ENCODE peak calls at places on chromosomes 3 and 15, in ten cellular contexts. One of them, this sample, is unnamed.

GRCh38 chr15:59543721-59544547 is 67.6 kb upstream of the GCNT3 start:
- DNase-seq in AG04450: no peak
- DNase-seq in body of pancreas: no peak
- DNase-seq in heart left ventricle: no peak
- DNase-seq in OCI-LY7: peak
- DNase-seq in neural progenitor cell: no peak
- DNase-seq in lower lobe of right lung: no peak
- DNase-seq in left ventricle myocardium inferior: no peak
- DNase-seq in CD8-positive, alpha-beta T cell: no peak
- DNase-seq in psoas muscle: no peak
- DNase-seq in this sample: no peak

GRCh38 chr3:71510485-71510884 is 73.0 kb downstream of the FOXP1 start:
- DNase-seq in left ventricle myocardium inferior: no peak
- DNase-seq in lower lobe of right lung: no peak
- DNase-seq in neural progenitor cell: no peak
- DNase-seq in body of pancreas: no peak
- DNase-seq in AG04450: no peak
- DNase-seq in psoas muscle: no peak
- DNase-seq in OCI-LY7: peak
- DNase-seq in CD8-positive, alpha-beta T cell: no peak
- DNase-seq in heart left ventricle: no peak
- DNase-seq in this sample: no peak

GRCh38 chr15:100943074-100943473 is 23.9 kb downstream of the LRRK1 start:
- DNase-seq in AG04450: no peak
- DNase-seq in neural progenitor cell: no peak
- DNase-seq in left ventricle myocardium inferior: no peak
- DNase-seq in body of pancreas: no peak
- DNase-seq in OCI-LY7: peak
- DNase-seq in CD8-positive, alpha-beta T cell: no peak
- DNase-seq in heart left ventricle: no peak
- DNase-seq in psoas muscle: no peak
- DNase-seq in lower lobe of right lung: no peak
- DNase-seq in this sample: no peak

GRCh38 chr3:33438871-33439270 is 1.3 kb downstream of the UBP1 start:
- DNase-seq in left ventricle myocardium inferior: no peak
- DNase-seq in neural progenitor cell: no peak
- DNase-seq in OCI-LY7: peak
- DNase-seq in psoas muscle: no peak
- DNase-seq in lower lobe of right lung: no peak
- DNase-seq in body of pancreas: no peak
- DNase-seq in AG04450: no peak
- DNase-seq in CD8-positive, alpha-beta T cell: no peak
- DNase-seq in heart left ventricle: no peak
- DNase-seq in this sample: no peak

GRCh38 chr15:51499379-51499976 is 123.1 kb downstream of the DMXL2 start:
- DNase-seq in neural progenitor cell: peak
- DNase-seq in OCI-LY7: peak
- DNase-seq in CD8-positive, alpha-beta T cell: no peak
- DNase-seq in lower lobe of right lung: no peak
- DNase-seq in AG04450: peak
- DNase-seq in heart left ventricle: no peak
- DNase-seq in body of pancreas: no peak
- DNase-seq in left ventricle myocardium inferior: no peak
- DNase-seq in psoas muscle: no peak
- DNase-seq in this sample: no peak

GRCh38 chr3:31189971-31190370 is 295.5 kb upstream of the GADL1 start:
- DNase-seq in body of pancreas: no peak
- DNase-seq in psoas muscle: no peak
- DNase-seq in AG04450: no peak
- DNase-seq in left ventricle myocardium inferior: no peak
- DNase-seq in heart left ventricle: no peak
- DNase-seq in neural progenitor cell: no peak
- DNase-seq in CD8-positive, alpha-beta T cell: no peak
- DNase-seq in OCI-LY7: no peak
- DNase-seq in lower lobe of right lung: no peak
- DNase-seq in this sample: no peak

GRCh38 chr3:46049093-46049492 is 21.8 kb upstream of the XCR1 start:
- DNase-seq in OCI-LY7: no peak
- DNase-seq in CD8-positive, alpha-beta T cell: no peak
- DNase-seq in AG04450: no peak
- DNase-seq in heart left ventricle: no peak
- DNase-seq in lower lobe of right lung: no peak
- DNase-seq in left ventricle myocardium inferior: no peak
- DNase-seq in body of pancreas: no peak
- DNase-seq in psoas muscle: no peak
- DNase-seq in neural progenitor cell: no peak
- DNase-seq in this sample: peak

GRCh38 chr15:61951949-61952348 is 108.3 kb downstream of the VPS13C start:
- DNase-seq in heart left ventricle: no peak
- DNase-seq in neural progenitor cell: no peak
- DNase-seq in AG04450: no peak
- DNase-seq in OCI-LY7: no peak
- DNase-seq in body of pancreas: no peak
- DNase-seq in lower lobe of right lung: no peak
- DNase-seq in left ventricle myocardium inferior: no peak
- DNase-seq in CD8-positive, alpha-beta T cell: no peak
- DNase-seq in psoas muscle: no peak
- DNase-seq in this sample: no peak

GRCh38 chr3:9507586-9508578 is 45.7 kb downstream of the LHFPL4 start:
- DNase-seq in psoas muscle: no peak
- DNase-seq in CD8-positive, alpha-beta T cell: no peak
- DNase-seq in OCI-LY7: no peak
- DNase-seq in body of pancreas: no peak
- DNase-seq in heart left ventricle: no peak
- DNase-seq in AG04450: no peak
- DNase-seq in lower lobe of right lung: no peak
- DNase-seq in left ventricle myocardium inferior: no peak
- DNase-seq in neural progenitor cell: no peak
- DNase-seq in this sample: no peak

GRCh38 chr3:172640751-172641150 is 70.1 kb downstream of the NCEH1 start:
- DNase-seq in OCI-LY7: no peak
- DNase-seq in body of pancreas: no peak
- DNase-seq in CD8-positive, alpha-beta T cell: no peak
- DNase-seq in psoas muscle: no peak
- DNase-seq in heart left ventricle: no peak
- DNase-seq in neural progenitor cell: no peak
- DNase-seq in left ventricle myocardium inferior: no peak
- DNase-seq in AG04450: no peak
- DNase-seq in lower lobe of right lung: no peak
- DNase-seq in this sample: no peak

GRCh38 chr3:173467501-173467900 is 70.0 kb downstream of the NLGN1 start:
- DNase-seq in neural progenitor cell: no peak
- DNase-seq in AG04450: no peak
- DNase-seq in psoas muscle: no peak
- DNase-seq in left ventricle myocardium inferior: no peak
- DNase-seq in heart left ventricle: no peak
- DNase-seq in OCI-LY7: no peak
- DNase-seq in body of pancreas: no peak
- DNase-seq in lower lobe of right lung: no peak
- DNase-seq in CD8-positive, alpha-beta T cell: no peak
- DNase-seq in this sample: no peak

GRCh38 chr15:92709064-92709463 is 53.5 kb upstream of the FAM174B start:
- DNase-seq in lower lobe of right lung: no peak
- DNase-seq in psoas muscle: no peak
- DNase-seq in left ventricle myocardium inferior: no peak
- DNase-seq in AG04450: no peak
- DNase-seq in neural progenitor cell: no peak
- DNase-seq in heart left ventricle: no peak
- DNase-seq in OCI-LY7: no peak
- DNase-seq in body of pancreas: no peak
- DNase-seq in CD8-positive, alpha-beta T cell: no peak
- DNase-seq in this sample: no peak

GRCh38 chr3:194098872-194099183 is 37.1 kb upstream of the HES1 start:
- DNase-seq in lower lobe of right lung: no peak
- DNase-seq in body of pancreas: no peak
- DNase-seq in left ventricle myocardium inferior: no peak
- DNase-seq in heart left ventricle: no peak
- DNase-seq in OCI-LY7: no peak
- DNase-seq in neural progenitor cell: no peak
- DNase-seq in CD8-positive, alpha-beta T cell: no peak
- DNase-seq in AG04450: no peak
- DNase-seq in psoas muscle: no peak
- DNase-seq in this sample: no peak

GRCh38 chr3:12336099-12336498 is 47.2 kb downstream of the PPARG start:
- DNase-seq in AG04450: no peak
- DNase-seq in CD8-positive, alpha-beta T cell: no peak
- DNase-seq in OCI-LY7: no peak
- DNase-seq in psoas muscle: no peak
- DNase-seq in lower lobe of right lung: no peak
- DNase-seq in heart left ventricle: no peak
- DNase-seq in neural progenitor cell: no peak
- DNase-seq in body of pancreas: no peak
- DNase-seq in left ventricle myocardium inferior: no peak
- DNase-seq in this sample: no peak

GRCh38 chr3:58529516-58530353 is 7.3 kb downstream of the ACOX2 start:
- DNase-seq in neural progenitor cell: peak
- DNase-seq in lower lobe of right lung: no peak
- DNase-seq in CD8-positive, alpha-beta T cell: no peak
- DNase-seq in AG04450: no peak
- DNase-seq in left ventricle myocardium inferior: no peak
- DNase-seq in heart left ventricle: no peak
- DNase-seq in psoas muscle: no peak
- DNase-seq in body of pancreas: no peak
- DNase-seq in OCI-LY7: peak
- DNase-seq in this sample: no peak

GRCh38 chr15:37107071-37107753 is 6.9 kb upstream of the MEIS2 start:
- DNase-seq in neural progenitor cell: no peak
- DNase-seq in AG04450: no peak
- DNase-seq in left ventricle myocardium inferior: no peak
- DNase-seq in heart left ventricle: no peak
- DNase-seq in psoas muscle: no peak
- DNase-seq in body of pancreas: no peak
- DNase-seq in lower lobe of right lung: no peak
- DNase-seq in OCI-LY7: no peak
- DNase-seq in CD8-positive, alpha-beta T cell: no peak
- DNase-seq in this sample: no peak
- H3K4me3 ChIP-seq in neural progenitor cell: peak
- H3K4me3 ChIP-seq in AG04450: no peak
- H3K4me3 ChIP-seq in left ventricle myocardium inferior: peak
- H3K4me3 ChIP-seq in heart left ventricle: no peak
- H3K4me3 ChIP-seq in psoas muscle: no peak
- H3K4me3 ChIP-seq in body of pancreas: no peak
- H3K4me3 ChIP-seq in lower lobe of right lung: peak
- H3K4me3 ChIP-seq in OCI-LY7: no peak
- H3K4me3 ChIP-seq in CD8-positive, alpha-beta T cell: no peak
- H3K4me3 ChIP-seq in this sample: no peak

GRCh38 chr15:67147410-67147949 is 82.1 kb downstream of the SMAD3 start:
- DNase-seq in AG04450: no peak
- DNase-seq in left ventricle myocardium inferior: no peak
- DNase-seq in psoas muscle: no peak
- DNase-seq in CD8-positive, alpha-beta T cell: no peak
- DNase-seq in neural progenitor cell: no peak
- DNase-seq in body of pancreas: no peak
- DNase-seq in heart left ventricle: no peak
- DNase-seq in lower lobe of right lung: no peak
- DNase-seq in OCI-LY7: no peak
- DNase-seq in this sample: no peak

GRCh38 chr15:67148196-67148701 is 82.8 kb downstream of the SMAD3 start:
- DNase-seq in lower lobe of right lung: no peak
- DNase-seq in psoas muscle: no peak
- DNase-seq in left ventricle myocardium inferior: no peak
- DNase-seq in CD8-positive, alpha-beta T cell: no peak
- DNase-seq in AG04450: no peak
- DNase-seq in heart left ventricle: no peak
- DNase-seq in neural progenitor cell: no peak
- DNase-seq in body of pancreas: no peak
- DNase-seq in OCI-LY7: peak
- DNase-seq in this sample: no peak

GRCh38 chr15:67145710-67146109 is 80.3 kb downstream of the SMAD3 start:
- DNase-seq in neural progenitor cell: no peak
- DNase-seq in heart left ventricle: no peak
- DNase-seq in lower lobe of right lung: no peak
- DNase-seq in OCI-LY7: no peak
- DNase-seq in psoas muscle: no peak
- DNase-seq in CD8-positive, alpha-beta T cell: no peak
- DNase-seq in left ventricle myocardium inferior: no peak
- DNase-seq in body of pancreas: no peak
- DNase-seq in AG04450: no peak
- DNase-seq in this sample: no peak

GRCh38 chr15:67146214-67146613 is 80.8 kb downstream of the SMAD3 start:
- DNase-seq in neural progenitor cell: no peak
- DNase-seq in heart left ventricle: no peak
- DNase-seq in body of pancreas: peak
- DNase-seq in OCI-LY7: no peak
- DNase-seq in AG04450: peak
- DNase-seq in left ventricle myocardium inferior: peak
- DNase-seq in CD8-positive, alpha-beta T cell: no peak
- DNase-seq in psoas muscle: peak
- DNase-seq in lower lobe of right lung: no peak
- DNase-seq in this sample: no peak

GRCh38 chr15:67146875-67147381 is 81.5 kb downstream of the SMAD3 start:
- DNase-seq in left ventricle myocardium inferior: no peak
- DNase-seq in body of pancreas: no peak
- DNase-seq in neural progenitor cell: peak
- DNase-seq in psoas muscle: peak
- DNase-seq in lower lobe of right lung: no peak
- DNase-seq in CD8-positive, alpha-beta T cell: no peak
- DNase-seq in OCI-LY7: no peak
- DNase-seq in heart left ventricle: peak
- DNase-seq in AG04450: peak
- DNase-seq in this sample: no peak
- H3K27ac ChIP-seq in left ventricle myocardium inferior: peak
- H3K27ac ChIP-seq in body of pancreas: peak
- H3K27ac ChIP-seq in neural progenitor cell: peak
- H3K27ac ChIP-seq in psoas muscle: peak
- H3K27ac ChIP-seq in lower lobe of right lung: peak
- H3K27ac ChIP-seq in CD8-positive, alpha-beta T cell: no peak
- H3K27ac ChIP-seq in OCI-LY7: no peak
- H3K27ac ChIP-seq in heart left ventricle: peak
- H3K27ac ChIP-seq in AG04450: peak
- H3K27ac ChIP-seq in this sample: peak

GRCh38 chr3:189049458-189050231 is 122.1 kb upstream of the TPRG1 start:
- DNase-seq in body of pancreas: no peak
- DNase-seq in neural progenitor cell: no peak
- DNase-seq in psoas muscle: no peak
- DNase-seq in AG04450: no peak
- DNase-seq in heart left ventricle: no peak
- DNase-seq in left ventricle myocardium inferior: no peak
- DNase-seq in lower lobe of right lung: no peak
- DNase-seq in CD8-positive, alpha-beta T cell: no peak
- DNase-seq in OCI-LY7: peak
- DNase-seq in this sample: no peak
- TF ChIP-seq CTCF in body of pancreas: no peak
- TF ChIP-seq CTCF in neural progenitor cell: peak
- TF ChIP-seq CTCF in psoas muscle: no peak
- TF ChIP-seq CTCF in AG04450: no peak
- TF ChIP-seq CTCF in heart left ventricle: no peak
- TF ChIP-seq CTCF in left ventricle myocardium inferior: no peak
- TF ChIP-seq CTCF in lower lobe of right lung: no peak
- TF ChIP-seq CTCF in CD8-positive, alpha-beta T cell: no peak
- TF ChIP-seq CTCF in OCI-LY7: peak
- TF ChIP-seq CTCF in this sample: peak

DNA sequence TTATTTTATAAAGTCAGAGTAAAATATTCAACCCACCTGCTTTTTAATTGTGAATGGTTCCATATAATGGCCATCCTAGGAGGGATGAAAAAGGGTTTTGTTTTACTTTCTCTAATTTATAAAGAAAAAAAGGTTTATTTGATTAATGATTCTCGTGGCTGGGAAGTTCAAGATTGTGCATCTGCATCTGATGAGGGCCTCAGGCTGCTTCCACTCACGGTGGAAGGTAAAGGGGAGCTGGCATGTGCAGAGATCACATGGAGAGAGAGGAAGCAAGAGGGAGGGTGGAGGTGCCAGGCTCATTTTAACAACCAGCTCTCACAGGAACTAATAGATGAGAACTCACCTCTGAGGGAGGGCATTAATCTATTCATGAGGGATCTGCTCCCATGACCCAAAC is 27.7 kb upstream of the TRA2B start:
- DNase-seq in lower lobe of right lung: no peak
- DNase-seq in neural progenitor cell: no peak
- DNase-seq in OCI-LY7: no peak
- DNase-seq in body of pancreas: no peak
- DNase-seq in AG04450: no peak
- DNase-seq in left ventricle myocardium inferior: no peak
- DNase-seq in CD8-positive, alpha-beta T cell: no peak
- DNase-seq in psoas muscle: no peak
- DNase-seq in heart left ventricle: no peak
- DNase-seq in this sample: no peak
- H3K4me3 ChIP-seq in lower lobe of right lung: no peak
- H3K4me3 ChIP-seq in neural progenitor cell: no peak
- H3K4me3 ChIP-seq in OCI-LY7: no peak
- H3K4me3 ChIP-seq in body of pancreas: no peak
- H3K4me3 ChIP-seq in AG04450: no peak
- H3K4me3 ChIP-seq in left ventricle myocardium inferior: no peak
- H3K4me3 ChIP-seq in CD8-positive, alpha-beta T cell: no peak
- H3K4me3 ChIP-seq in psoas muscle: no peak
- H3K4me3 ChIP-seq in heart left ventricle: no peak
- H3K4me3 ChIP-seq in this sample: no peak

This sample was measured in keratinocyte.